ENCODE peak calls at places on chromosomes 16 and 17, in four cellular contexts. E, Q, V and X are unnamed samples.

GRCh38 chr17:48002208-48002919 is 31.5 kb downstream of the CDK5RAP3 start:
- DNase-seq in Q (peak; percentile 60), V (peak; percentile 75), E (peak; percentile 85), X (peak; percentile 87)

GRCh38 chr17:60749708-60750107 is 72.1 kb downstream of the BCAS3 start:
- DNase-seq in Q (no peak), E (no peak), V (no peak), X (no peak)

GRCh38 chr17:2776589-2777241 is 19.5 kb upstream of the RAP1GAP2 start:
- DNase-seq in E (no peak), V (no peak), Q (no peak), X (no peak)

GRCh38 chr16:77359065-77359502 is 75.8 kb downstream of the ADAMTS18 start:
- DNase-seq in E (peak; percentile 51), V (no peak), Q (no peak), X (peak; percentile 0)

GRCh38 chr16:1367486-1368174 is 15.9 kb downstream of the GNPTG start:
- DNase-seq in E (no peak), V (no peak), Q (no peak), X (no peak)

GRCh38 chr16:70156207-70156978 is 17.2 kb upstream of the CLEC18C start:
- DNase-seq in E (peak; percentile 2), Q (peak; percentile 11), V (no peak), X (no peak)

GRCh38 chr17:15502315-15503112 is 35.1 kb upstream of the CDRT4 start:
- DNase-seq in Q (peak; percentile 60), V (no peak), E (peak; percentile 58), X (peak; percentile 93)

GRCh38 chr16:77974883-77975282 is 47.5 kb upstream of the CLEC3A start:
- DNase-seq in V (no peak), Q (no peak), E (no peak), X (no peak)

GRCh38 chr17:29140631-29141483 is 39.3 kb downstream of the MYO18A start:
- DNase-seq in Q (no peak), E (peak; percentile 58), V (no peak), X (peak; percentile 32)

GRCh38 chr17:17757391-17757791 is 76.1 kb downstream of the RAI1 start:
- DNase-seq in V (no peak), Q (no peak), E (no peak), X (no peak)

GRCh38 chr17:1058423-1059130 is 61.6 kb downstream of the TIMM22 start:
- DNase-seq in V (no peak), E (peak; percentile 65), Q (peak; percentile 58), X (peak; percentile 35)

GRCh38 chr17:67477687-67478086 is 100.6 kb downstream of the PITPNC1 start:
- DNase-seq in E (no peak), V (no peak), Q (no peak), X (peak; percentile 80)

GRCh38 chr16:85879975-85880831 is 18.8 kb upstream of the IRF8 start:
- DNase-seq in Q (no peak), E (no peak), V (no peak), X (no peak)

GRCh38 chr17:83173180-83173996 is 94.0 kb downstream of the METRNL start:
- DNase-seq in V (no peak), Q (no peak), E (no peak), X (no peak)

GRCh38 chr16:88282221-88283041 is 100.3 kb upstream of the ZNF469 start:
- DNase-seq in Q (no peak), E (no peak), V (no peak), X (peak; percentile 44)

GRCh38 chr17:63930951-63931575 is 1.1 kb downstream of the CD79B start:
- DNase-seq in E (no peak), V (no peak), Q (peak; percentile 60), X (no peak)

GRCh38 chr16:82639666-82640336 is 13.0 kb downstream of the CDH13 start:
- DNase-seq in Q (peak; percentile 46), V (no peak), E (peak; percentile 85), X (peak; percentile 58)

GRCh38 chr16:81931927-81932326 is 79.3 kb downstream of the SDR42E1 start:
- DNase-seq in Q (no peak), E (no peak), V (no peak), X (no peak)

GRCh38 chr17:44324092-44324570 is 492 bp downstream of the SLC25A39 start:
- DNase-seq in E (no peak), V (no peak), Q (peak; percentile 25), X (no peak)
- TF ChIP-seq FOS in E (no peak), V (no peak), Q (no peak), X (no peak)

DNA sequence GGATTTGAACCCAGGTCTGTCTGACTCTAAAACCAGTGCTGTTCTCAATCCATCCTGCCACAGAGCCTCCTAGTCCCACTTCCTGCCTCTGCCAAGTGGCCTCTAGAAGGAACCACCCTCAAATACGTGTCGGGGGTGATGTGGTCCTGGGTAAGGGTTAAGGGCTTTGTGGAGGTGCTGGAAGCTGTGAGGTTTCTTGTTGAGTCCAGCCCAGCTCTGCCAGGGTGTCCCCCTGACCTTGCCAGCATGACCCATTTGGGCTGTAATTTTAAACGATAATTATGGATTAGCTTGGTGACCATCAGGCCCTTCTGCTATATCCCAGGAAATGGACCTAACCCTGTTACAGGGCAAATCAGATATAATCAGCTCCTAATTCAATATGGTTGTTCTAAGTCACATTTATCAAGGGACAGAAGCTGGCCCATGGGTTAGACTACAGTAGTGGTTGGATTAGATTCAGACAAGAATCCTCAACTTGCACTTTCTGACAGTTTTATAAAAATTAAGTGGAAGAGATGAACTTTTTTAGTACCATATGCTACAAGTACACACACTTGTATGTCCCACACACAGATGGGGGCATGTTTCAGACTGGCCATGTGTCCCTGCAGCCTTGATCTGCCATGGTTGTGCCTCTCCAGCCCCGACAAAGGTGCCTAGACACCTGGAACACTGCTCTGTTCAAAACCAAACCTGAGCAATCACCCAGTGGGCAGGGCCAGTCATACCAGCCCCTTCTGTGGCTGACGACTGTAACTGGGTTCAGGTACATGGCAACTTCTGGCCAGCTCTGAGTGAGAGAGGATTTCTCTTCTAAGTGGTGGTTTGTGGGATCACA is 48.0 kb downstream of the SMPD3 start:
- DNase-seq in E (no peak), V (no peak), Q (no peak), X (no peak)
- TF ChIP-seq FOS in E (no peak), V (no peak), Q (no peak), X (no peak)

DNA sequence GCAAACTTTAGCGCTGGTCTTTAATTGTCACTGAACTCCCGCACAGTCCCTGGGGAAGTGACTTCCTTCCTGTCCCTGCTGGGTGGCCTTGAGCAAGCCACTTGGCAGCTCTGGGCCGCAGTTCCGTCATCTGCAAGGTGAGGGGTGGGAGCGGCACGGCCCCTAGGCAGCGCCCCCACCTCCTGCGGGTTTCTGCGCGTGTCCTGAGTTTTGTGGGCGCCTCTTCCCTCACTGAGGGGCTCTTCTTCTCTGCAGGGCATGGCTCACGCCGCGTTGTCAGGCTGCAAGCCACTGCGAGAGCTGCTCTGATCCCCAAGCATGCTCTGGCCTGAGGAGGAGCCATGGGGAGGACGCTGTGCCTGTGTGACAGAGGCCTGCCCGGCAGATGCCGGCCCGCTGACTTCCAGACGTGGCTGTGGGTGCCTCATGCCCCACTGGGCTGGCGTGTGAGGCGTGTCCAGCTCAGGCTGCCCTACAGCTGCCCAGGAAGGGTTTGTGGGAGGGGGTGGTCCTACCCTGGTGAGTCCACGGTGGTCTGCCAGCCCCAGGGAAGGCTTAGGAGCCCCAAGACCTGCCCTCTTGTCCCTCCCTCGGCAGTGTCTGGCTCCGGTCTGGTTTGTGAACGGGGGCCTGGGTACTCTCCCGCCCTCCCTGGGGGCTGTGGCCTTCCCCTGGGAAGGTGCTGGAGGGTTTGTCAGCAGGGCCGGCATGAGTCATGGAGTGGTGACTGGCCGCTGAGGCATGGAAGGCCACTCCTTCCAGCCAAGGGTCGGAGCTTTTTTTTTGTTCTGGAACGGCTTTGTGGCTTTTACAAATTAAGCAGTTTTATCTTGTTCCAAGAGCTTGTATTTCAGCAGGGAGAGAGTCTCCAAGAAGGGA is 182.0 kb downstream of the SEC14L1 start:
- DNase-seq in V (no peak), E (peak; percentile 82), Q (peak; percentile 78), X (peak; percentile 99)
- TF ChIP-seq FOS in V (no peak), E (peak; percentile 97), Q (peak; percentile 28), X (peak; percentile 100)

DNA sequence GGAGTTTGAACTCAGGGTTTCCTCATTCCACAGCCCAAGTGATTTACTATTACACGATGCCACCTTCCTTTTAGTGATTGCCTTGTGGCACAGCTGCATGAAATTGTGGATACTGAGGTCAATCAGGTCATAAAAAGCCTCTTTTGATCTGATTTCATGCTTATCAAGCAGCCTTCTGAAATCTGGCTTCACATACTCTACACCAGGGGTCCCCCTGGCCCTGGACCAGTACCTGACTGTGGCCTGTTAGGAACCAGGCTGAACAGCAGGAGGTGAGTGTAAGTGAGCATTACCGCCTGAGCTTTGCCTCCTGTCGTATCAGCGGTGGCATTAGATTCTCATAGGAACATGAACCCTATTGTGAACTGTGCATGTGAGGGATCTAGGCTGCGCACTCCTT is 13.8 kb downstream of the SLFN5 start:
- DNase-seq in V (no peak), E (peak; percentile 35), Q (no peak), X (no peak)
- TF ChIP-seq FOS in V (no peak), E (no peak), Q (no peak), X (no peak)

DNA sequence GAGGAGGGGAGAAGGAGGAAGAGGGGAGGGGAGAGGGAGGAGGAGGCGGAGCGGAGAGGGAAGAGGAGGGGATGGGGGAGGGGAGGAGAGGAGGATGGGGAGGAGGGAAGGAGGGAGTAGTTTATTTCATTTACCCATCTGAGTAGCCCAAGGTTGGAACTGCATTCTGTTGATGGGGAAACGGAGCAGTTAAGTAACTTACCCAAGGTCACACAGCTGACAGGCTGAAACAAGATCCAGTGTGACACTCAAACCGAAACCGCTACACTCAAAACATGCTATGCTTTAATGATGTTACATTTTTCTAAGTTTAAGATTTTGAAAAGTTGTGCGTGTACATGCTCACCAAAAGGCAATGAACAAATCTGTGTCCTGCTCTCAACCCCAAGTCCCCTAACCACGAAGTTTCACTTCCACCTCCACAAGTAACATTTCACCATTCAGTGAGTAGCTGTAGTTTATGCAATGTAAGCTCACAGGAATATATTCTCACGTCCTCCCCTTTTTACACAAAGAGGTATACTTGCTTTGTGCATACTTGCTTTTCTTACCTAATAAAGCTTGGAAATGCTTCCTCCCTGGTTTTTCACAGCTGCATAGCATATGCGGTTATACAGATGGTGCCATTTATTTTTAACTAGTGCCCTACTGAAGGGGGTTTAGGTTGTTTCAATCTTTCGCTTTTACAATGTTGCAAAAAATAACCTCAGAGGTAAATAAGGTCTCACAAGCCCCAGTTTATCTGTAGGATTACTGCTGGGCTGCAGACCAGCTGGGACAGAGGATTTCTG is 275.3 kb downstream of the PARN start:
- DNase-seq in Q (no peak), E (no peak), V (peak; percentile 100), X (peak; percentile 18)
- TF ChIP-seq FOS in Q (no peak), E (no peak), V (no peak), X (no peak)